ENCODE peak calls at places on chromosomes 5 and 9, in six cellular contexts. W is RCC 7860; O is aorta; J is NCI-H1092 treated with DMSO at 0.1 percent for 48 hours; Y is NT2/D1; M is effector memory CD8-positive, alpha-beta T cell. S is an unnamed sample.
A peak's percentile ranks its signal among the peaks of the same experiment; 100 is the strongest.

GRCh38 chr9:75197521-75197920 is 109.2 kb downstream of the OSTF1 start:
- DNase-seq in W (peak; percentile 25), O (no peak), J (no peak), Y (no peak), M (no peak), S (no peak)

GRCh38 chr5:10401499-10401898 is 40.2 kb upstream of the ROPN1L start:
- DNase-seq in W (no peak), O (no peak), J (no peak), Y (no peak), M (no peak), S (no peak)

GRCh38 chr5:180138976-180139730 is 67.6 kb upstream of the RNF130 start:
- DNase-seq in W (no peak), O (no peak), J (no peak), Y (no peak), M (no peak), S (no peak)

GRCh38 chr9:81724242-81724889 is 35.0 kb upstream of the TLE1 start:
- DNase-seq in W (no peak), O (no peak), J (no peak), Y (no peak), M (no peak), S (no peak)

GRCh38 chr5:111998871-111999270 is 241.9 kb upstream of the NREP start:
- DNase-seq in W (peak; percentile 15), O (no peak), J (no peak), Y (no peak), M (no peak), S (no peak)

GRCh38 chr5:62112689-62113220 is 193.3 kb upstream of the KIF2A start:
- DNase-seq in W (no peak), O (no peak), J (no peak), Y (no peak), M (no peak), S (no peak)

GRCh38 chr5:76166886-76167576 is 83.8 kb downstream of the SV2C start:
- DNase-seq in W (no peak), O (no peak), J (no peak), Y (no peak), M (no peak), S (no peak)

GRCh38 chr5:168891175-168891812 is 312.1 kb upstream of the PANK3 start:
- DNase-seq in W (no peak), O (no peak), J (no peak), Y (no peak), M (no peak), S (no peak)

GRCh38 chr9:97593960-97594359 is 39.2 kb downstream of the TSTD2 start:
- DNase-seq in W (no peak), O (no peak), J (peak; percentile 71), Y (no peak), M (no peak), S (no peak)

GRCh38 chr9:116966199-116966598 is 279.1 kb downstream of the TRIM32 start:
- DNase-seq in W (no peak), O (no peak), J (no peak), Y (no peak), M (no peak), S (no peak)

GRCh38 chr9:35728041-35728971 is 3.7 kb downstream of the TLN1 start:
- DNase-seq in W (peak; percentile 69), O (peak; percentile 92), J (no peak), Y (peak; percentile 89), M (no peak), S (peak; percentile 72)

GRCh38 chr5:108212775-108213346 is 169.0 kb downstream of the FBXL17 start:
- DNase-seq in W (no peak), O (no peak), J (no peak), Y (peak; percentile 70), M (no peak), S (no peak)

GRCh38 chr5:43854697-43855292 is 251.8 kb downstream of the NNT start:
- DNase-seq in W (no peak), O (no peak), J (no peak), Y (peak; percentile 55), M (no peak), S (peak; percentile 45)

GRCh38 chr5:135313946-135314345 is 85.1 kb downstream of the MACROH2A1 start:
- DNase-seq in W (no peak), O (no peak), J (no peak), Y (no peak), M (no peak), S (no peak)

GRCh38 chr9:72352911-72353388 is 12.1 kb downstream of the ZFAND5 start:
- DNase-seq in W (no peak), O (no peak), J (no peak), Y (no peak), M (no peak), S (no peak)